ENCODE peak calls at places on chromosomes 3 and 15, in four cellular contexts. U, J, D and B are unnamed samples.

GRCh38 chr3:42497009-42497731 is 5.3 kb upstream of the VIPR1 start:
- DNase-seq in U (no peak), J (peak; percentile 93), D (peak; percentile 64), B (no peak)

GRCh38 chr3:125287248-125287647 is 74.7 kb upstream of the SLC12A8 start:
- DNase-seq in U (no peak), J (no peak), D (no peak), B (no peak)

GRCh38 chr15:84616235-84616634 is 15.4 kb downstream of the ZSCAN2 start:
- DNase-seq in U (no peak), J (no peak), D (no peak), B (no peak)

GRCh38 chr3:72549819-72550581 is 298.2 kb downstream of the SHQ1 start:
- DNase-seq in U (no peak), J (no peak), D (no peak), B (no peak)

GRCh38 chr3:153103406-153103945 is 58.5 kb upstream of the RAP2B start:
- DNase-seq in U (no peak), J (no peak), D (no peak), B (no peak)

GRCh38 chr15:25093455-25094029 is 138.8 kb downstream of the SNRPN start:
- DNase-seq in U (no peak), J (no peak), D (no peak), B (no peak)

GRCh38 chr3:42935472-42935871 is 29.5 kb downstream of the ZNF662 start:
- DNase-seq in U (no peak), J (no peak), D (no peak), B (no peak)

GRCh38 chr15:88247914-88248313 is 8.6 kb downstream of the NTRK3 start:
- DNase-seq in U (no peak), J (no peak), D (no peak), B (peak; percentile 35)

DNA sequence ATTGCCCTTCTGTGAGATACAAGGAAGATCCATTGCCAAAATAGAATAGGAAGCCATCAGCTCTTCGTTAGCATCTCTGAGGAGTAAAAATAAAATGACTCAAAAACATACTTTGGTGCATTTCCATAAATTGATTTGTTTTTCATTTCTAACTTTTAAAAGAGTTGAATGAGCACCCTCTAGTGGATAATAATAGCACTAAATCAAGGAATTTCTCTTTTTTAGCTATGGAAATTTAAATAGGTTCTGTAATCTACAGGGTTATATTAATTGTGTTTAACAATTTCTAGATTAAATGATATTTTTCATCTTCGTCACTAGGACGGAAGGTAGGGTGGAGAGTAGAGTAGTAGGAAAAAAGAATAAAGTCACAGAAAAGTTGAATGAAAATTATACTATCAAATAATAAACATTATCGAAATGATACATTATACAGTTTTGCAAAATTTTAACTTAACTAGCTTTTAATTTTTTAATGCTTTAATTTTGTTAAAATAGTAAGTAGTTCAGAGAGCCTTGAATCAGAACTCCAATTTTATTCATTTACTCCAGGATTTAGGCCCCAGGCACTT is 6.5 kb downstream of the NSUN3 start:
- DNase-seq in U (no peak), J (peak; percentile 42), D (peak; percentile 10), B (no peak)
- TF ChIP-seq CTCF in U (no peak), J (no peak), D (peak; percentile 49), B (peak; percentile 68)

GRCh38 chr3:10224794-10225660 is 23.2 kb upstream of the TATDN2 start:
- DNase-seq in U (peak; percentile 73), J (peak; percentile 87), D (peak; percentile 74), B (peak; percentile 56)

GRCh38 chr3:10223676-10224639 is 24.3 kb upstream of the TATDN2 start:
- DNase-seq in U (no peak), J (no peak), D (no peak), B (no peak)

GRCh38 chr3:10232138-10232537 is 16.1 kb upstream of the TATDN2 start:
- DNase-seq in U (peak; percentile 4), J (no peak), D (no peak), B (no peak)

GRCh38 chr3:10228248-10228950 is 19.9 kb upstream of the TATDN2 start:
- DNase-seq in U (no peak), J (no peak), D (no peak), B (no peak)

GRCh38 chr3:10226293-10226692 is 22.0 kb upstream of the TATDN2 start:
- DNase-seq in U (no peak), J (peak; percentile 97), D (no peak), B (no peak)
- H3K4me1 ChIP-seq in U (peaks cover 3% of the 10 kb centered on the region), J (peaks cover 13% of the 10 kb centered on the region), D (no peaks in the 10 kb centered on the region), B (peaks cover 7% of the 10 kb centered on the region)

DNA sequence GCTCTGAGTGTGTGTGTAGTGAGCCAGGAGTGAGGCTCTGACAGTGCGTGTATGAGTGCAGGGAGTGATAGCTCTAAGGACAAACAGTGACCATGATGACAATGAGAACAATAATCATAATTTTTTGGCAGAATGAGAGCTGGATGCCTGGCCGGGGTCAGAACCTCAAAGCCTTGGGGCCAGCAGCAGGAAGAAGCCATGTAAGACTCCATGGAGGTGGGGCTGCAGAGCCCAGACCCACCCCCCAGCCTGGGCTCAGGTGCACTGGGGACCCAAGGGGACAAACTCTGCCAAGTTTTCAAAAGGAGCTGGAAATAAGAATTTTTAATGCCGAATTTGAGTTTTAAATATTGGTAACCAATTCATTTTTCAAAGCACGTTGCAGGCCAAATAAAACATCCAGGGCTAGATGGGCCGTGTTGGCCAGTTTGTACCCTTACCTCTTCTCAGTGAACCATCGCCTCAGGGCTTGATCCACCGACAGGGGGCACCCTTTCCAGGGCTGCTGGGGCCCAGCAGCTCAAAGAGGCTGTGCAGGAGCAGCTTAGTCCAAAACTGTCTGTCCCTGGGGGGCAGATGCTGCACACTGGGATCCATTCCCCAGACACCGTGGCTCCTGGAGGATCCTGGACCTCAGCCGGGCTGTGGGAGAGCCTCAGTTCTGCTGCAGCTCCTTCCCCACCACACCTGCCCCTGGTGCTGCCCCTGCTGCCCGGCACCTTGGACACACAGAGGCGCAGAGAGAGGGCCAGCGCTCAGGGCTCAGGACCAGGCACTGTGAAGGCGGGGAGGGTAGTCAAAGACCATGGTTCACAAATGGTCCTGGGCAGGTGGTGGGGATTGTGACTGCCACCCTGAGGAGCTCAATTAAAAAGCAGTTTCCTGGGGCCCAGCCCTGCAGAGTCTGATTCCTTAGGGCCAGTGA is 86.1 kb upstream of the PRR20G start:
- DNase-seq in U (peak; percentile 54), J (peak; percentile 71), D (peak; percentile 20), B (peak; percentile 1)
- TF ChIP-seq CTCF in U (peak; percentile 53), J (peak; percentile 83), D (peak; percentile 57), B (peak; percentile 41)

GRCh38 chr15:64747578-64747977 is 27.8 kb downstream of the RBPMS2 start:
- DNase-seq in U (no peak), J (no peak), D (no peak), B (no peak)
- H3K4me1 ChIP-seq in U (no peaks in the 10 kb centered on the region), J (peaks cover 22% of the 10 kb centered on the region), D (peaks cover 14% of the 10 kb centered on the region), B (peaks cover 73% of the 10 kb centered on the region)

DNA sequence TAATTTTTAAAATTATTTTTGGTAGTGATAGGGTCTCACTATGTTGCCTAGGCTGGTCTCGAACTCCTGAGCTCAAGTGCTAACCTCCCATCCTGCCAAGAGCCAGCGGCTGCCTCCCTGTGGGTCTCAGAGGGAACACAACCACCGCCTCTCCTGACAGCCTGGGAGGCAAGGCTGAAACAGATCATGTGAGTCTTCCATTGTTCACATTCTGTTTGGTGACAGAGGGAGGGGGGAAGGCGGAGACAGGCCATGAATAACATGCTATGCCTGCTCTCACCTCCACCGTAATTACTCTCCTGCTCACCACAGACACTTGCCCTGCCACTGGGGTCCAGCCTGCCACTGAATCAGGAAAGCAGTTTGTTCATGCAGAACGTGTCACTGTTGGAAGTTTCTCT is 78.3 kb upstream of the RASGRF1 start:
- DNase-seq in U (no peak), J (peak; percentile 85), D (peak; percentile 72), B (peak; percentile 45)
- TF ChIP-seq CTCF in U (peak; percentile 21), J (peak; percentile 61), D (no peak), B (peak; percentile 39)

GRCh38 chr3:183211390-183211789 is 41.7 kb upstream of the B3GNT5 start:
- DNase-seq in U (no peak), J (no peak), D (no peak), B (peak; percentile 23)
- H3K4me1 ChIP-seq in U (peaks cover 5% of the 10 kb centered on the region), J (no peaks in the 10 kb centered on the region), D (no peaks in the 10 kb centered on the region), B (peaks cover 19% of the 10 kb centered on the region)